ENCODE peak calls at places on chromosomes 7 and 10, in seven cellular contexts. K is activated naive CD4-positive, alpha-beta T cell treated with anti-CD3 and anti-CD28 coated beads, Interleukin-2, amount 10 ng/mL, durations not matched to agents 7 days and 5 days; B is naive thymus-derived CD8-positive, alpha-beta T cell; H is activated effector memory CD4-positive, alpha-beta T cell treated with anti-CD3 and anti-CD28 coated beads, Interleukin-2, amount 50 U/mL, for 16 hours; E is posterior cingulate gyrus; D is kidney; M is WERI-Rb-1. R is an unnamed sample.

GRCh38 chr10:124343351-124344265 is 75.1 kb downstream of the OAT start:
- DNase-seq in K (no peak), B (no peak), H (peak; percentile 50), E (no peak), D (no peak), M (no peak), R (no peak)

GRCh38 chr10:14016011-14016536 is 314.6 kb downstream of the FRMD4A start:
- DNase-seq in K (no peak), B (no peak), H (no peak), E (no peak), D (no peak), M (no peak), R (peak; percentile 6)

GRCh38 chr10:127853868-127854768 is 38.6 kb downstream of the CLRN3 start:
- DNase-seq in K (peak; percentile 59), B (peak; percentile 24), H (peak; percentile 75), E (peak; percentile 97), D (peak; percentile 84), M (peak; percentile 69), R (peak; percentile 28)

GRCh38 chr10:124491105-124491504 is 29.5 kb downstream of the LHPP start:
- DNase-seq in K (no peak), B (no peak), H (no peak), E (no peak), D (peak; percentile 9), M (no peak), R (no peak)

GRCh38 chr10:11440250-11441150 is 170.9 kb downstream of the USP6NL start:
- DNase-seq in K (no peak), B (no peak), H (no peak), E (no peak), D (no peak), M (no peak), R (peak; percentile 49)

GRCh38 chr7:68699090-68699711 is 899.1 kb upstream of the AUTS2 start:
- DNase-seq in K (no peak), B (no peak), H (no peak), E (no peak), D (no peak), M (no peak), R (no peak)

GRCh38 chr10:94997763-94998174 is 59.3 kb downstream of the CYP2C9 start:
- DNase-seq in K (no peak), B (no peak), H (no peak), E (no peak), D (no peak), M (no peak), R (no peak)

GRCh38 chr10:130805635-130806030 is 505.9 kb downstream of the TCERG1L start:
- DNase-seq in K (no peak), B (no peak), H (peak; percentile 10), E (no peak), D (peak; percentile 30), M (no peak), R (no peak)

GRCh38 chr10:94211187-94211529 is 151.6 kb downstream of the NOC3L start:
- DNase-seq in K (no peak), B (no peak), H (no peak), E (no peak), D (no peak), M (no peak), R (no peak)

GRCh38 chr10:16816142-16816541 is 1.1 kb downstream of the RSU1 start:
- DNase-seq in K (no peak), B (no peak), H (no peak), E (no peak), D (no peak), M (no peak), R (no peak)

GRCh38 chr7:103691291-103691690 is 245.3 kb upstream of the SLC26A5 start:
- DNase-seq in K (no peak), B (no peak), H (no peak), E (no peak), D (no peak), M (no peak), R (no peak)

GRCh38 chr7:101702362-101702850 is 73.3 kb upstream of the MYL10 start:
- DNase-seq in K (no peak), B (no peak), H (no peak), E (no peak), D (no peak), M (no peak), R (no peak)

GRCh38 chr10:111789821-111790220 is 393.7 kb downstream of the GPAM start:
- DNase-seq in K (no peak), B (no peak), H (no peak), E (no peak), D (no peak), M (no peak), R (no peak)

GRCh38 chr10:69869291-69869841 is 67.7 kb downstream of the COL13A1 start:
- DNase-seq in K (no peak), B (no peak), H (no peak), E (peak; percentile 26), D (no peak), M (no peak), R (no peak)

GRCh38 chr10:59098811-59099452 is 77.5 kb upstream of the PHYHIPL start:
- DNase-seq in K (no peak), B (no peak), H (no peak), E (no peak), D (no peak), M (no peak), R (no peak)

GRCh38 chr10:119737827-119738226 is 12.0 kb downstream of the INPP5F start:
- DNase-seq in K (no peak), B (no peak), H (peak; percentile 70), E (no peak), D (no peak), M (no peak), R (peak; percentile 71)

GRCh38 chr10:103751696-103752287 is 103.6 kb downstream of the SH3PXD2A start:
- DNase-seq in K (no peak), B (no peak), H (no peak), E (no peak), D (peak; percentile 22), M (no peak), R (no peak)

GRCh38 chr10:13654846-13655245 is 68.1 kb downstream of the PRPF18 start:
- DNase-seq in K (no peak), B (no peak), H (no peak), E (no peak), D (no peak), M (no peak), R (no peak)

GRCh38 chr10:22252801-22253577 is 35.2 kb upstream of the EBLN1 start:
- DNase-seq in K (peak; percentile 47), B (peak; percentile 17), H (peak; percentile 77), E (peak; percentile 90), D (peak; percentile 85), M (peak; percentile 11), R (no peak)

GRCh38 chr7:82234457-82235049 is 209.0 kb downstream of the CACNA2D1 start:
- DNase-seq in K (no peak), B (no peak), H (no peak), E (no peak), D (no peak), M (no peak), R (peak; percentile 81)

GRCh38 chr10:14712991-14713422 is 61.7 kb downstream of the FAM107B start:
- DNase-seq in K (no peak), B (no peak), H (no peak), E (no peak), D (no peak), M (peak; percentile 62), R (no peak)

GRCh38 chr7:129741011-129741410 is 129.5 kb downstream of the NRF1 start:
- DNase-seq in K (no peak), B (no peak), H (no peak), E (no peak), D (no peak), M (no peak), R (no peak)

GRCh38 chr10:21488954-21489446 is 36.5 kb downstream of the SKIDA1 start:
- DNase-seq in K (no peak), B (no peak), H (no peak), E (no peak), D (no peak), M (no peak), R (no peak)

GRCh38 chr10:24681476-24682088 is 42.1 kb downstream of the ARHGAP21 start:
- DNase-seq in K (no peak), B (no peak), H (no peak), E (no peak), D (no peak), M (peak; percentile 6), R (peak; percentile 74)

GRCh38 chr10:31099101-31099500 is 67.4 kb upstream of the ZNF438 start:
- DNase-seq in K (no peak), B (no peak), H (no peak), E (no peak), D (no peak), M (no peak), R (no peak)

GRCh38 chr10:119252051-119252465 is 44.7 kb downstream of the GRK5 start:
- DNase-seq in K (no peak), B (no peak), H (no peak), E (peak; percentile 5), D (no peak), M (peak; percentile 44), R (no peak)

GRCh38 chr7:24769014-24769830 is 12.0 kb upstream of the GSDME start:
- DNase-seq in K (no peak), B (no peak), H (no peak), E (no peak), D (no peak), M (no peak), R (peak; percentile 18)

GRCh38 chr7:150902078-150903033 is 50.0 kb downstream of the AOC1 start:
- DNase-seq in K (no peak), B (no peak), H (no peak), E (no peak), D (peak; percentile 67), M (no peak), R (no peak)

GRCh38 chr10:14173391-14173705 is 157.4 kb downstream of the FRMD4A start:
- DNase-seq in K (no peak), B (no peak), H (no peak), E (no peak), D (no peak), M (no peak), R (no peak)

GRCh38 chr10:28663576-28664368 is 13.5 kb upstream of the BAMBI start:
- DNase-seq in K (peak; percentile 81), B (peak; percentile 32), H (peak; percentile 86), E (peak; percentile 97), D (peak; percentile 89), M (peak; percentile 61), R (peak; percentile 87)

GRCh38 chr10:77979221-77979620 is 50.1 kb downstream of the POLR3A start:
- DNase-seq in K (no peak), B (no peak), H (no peak), E (no peak), D (no peak), M (no peak), R (no peak)